ENCODE peak calls at places on chromosomes 6 and 20, in six cellular contexts. One of them, this sample, is unnamed.

GRCh38 chr6:56534680-56535419 is 107.8 kb downstream of the DST start:
- DNase-seq in GM06990: no peak
- DNase-seq in sigmoid colon: no peak
- DNase-seq in osteocyte: no peak
- DNase-seq in AG09309: no peak
- DNase-seq in psoas muscle: no peak
- DNase-seq in this sample: no peak

GRCh38 chr20:20259534-20259933 is 108.4 kb upstream of the INSM1 start:
- DNase-seq in psoas muscle: no peak
- DNase-seq in sigmoid colon: no peak
- DNase-seq in osteocyte: no peak
- DNase-seq in GM06990: no peak
- DNase-seq in AG09309: no peak
- DNase-seq in this sample: no peak

GRCh38 chr6:140040391-140040790 is 665.9 kb upstream of the CITED2 start:
- DNase-seq in osteocyte: no peak
- DNase-seq in AG09309: no peak
- DNase-seq in sigmoid colon: no peak
- DNase-seq in psoas muscle: no peak
- DNase-seq in GM06990: no peak
- DNase-seq in this sample: no peak

GRCh38 chr6:170270984-170271593 is 19.8 kb downstream of the DLL1 start:
- DNase-seq in GM06990: no peak
- DNase-seq in sigmoid colon: no peak
- DNase-seq in AG09309: no peak
- DNase-seq in osteocyte: no peak
- DNase-seq in psoas muscle: no peak
- DNase-seq in this sample: no peak

GRCh38 chr6:55108469-55109130 is 65.7 kb upstream of the HCRTR2 start:
- DNase-seq in osteocyte: peak; percentile 78
- DNase-seq in AG09309: no peak
- DNase-seq in GM06990: no peak
- DNase-seq in sigmoid colon: no peak
- DNase-seq in psoas muscle: no peak
- DNase-seq in this sample: no peak

GRCh38 chr6:135850882-135851281 is 619 bp upstream of the PDE7B start:
- DNase-seq in sigmoid colon: no peak
- DNase-seq in AG09309: no peak
- DNase-seq in GM06990: no peak
- DNase-seq in psoas muscle: no peak
- DNase-seq in osteocyte: no peak
- DNase-seq in this sample: no peak

GRCh38 chr6:125102901-125103300 is 50.7 kb upstream of the TPD52L1 start:
- DNase-seq in GM06990: no peak
- DNase-seq in sigmoid colon: no peak
- DNase-seq in psoas muscle: no peak
- DNase-seq in AG09309: peak; percentile 90
- DNase-seq in osteocyte: no peak
- DNase-seq in this sample: no peak

GRCh38 chr20:64069614-64070243 is 6.7 kb downstream of the TCEA2 start:
- DNase-seq in osteocyte: no peak
- DNase-seq in GM06990: no peak
- DNase-seq in sigmoid colon: no peak
- DNase-seq in AG09309: no peak
- DNase-seq in psoas muscle: no peak
- DNase-seq in this sample: peak; percentile 59

GRCh38 chr6:110618591-110619267 is 142.3 kb upstream of the SLC22A16 start:
- DNase-seq in GM06990: no peak
- DNase-seq in psoas muscle: no peak
- DNase-seq in osteocyte: no peak
- DNase-seq in sigmoid colon: no peak
- DNase-seq in AG09309: no peak
- DNase-seq in this sample: no peak

GRCh38 chr6:131819507-131820228 is 11.8 kb downstream of the ENPP1 start:
- DNase-seq in osteocyte: no peak
- DNase-seq in GM06990: no peak
- DNase-seq in sigmoid colon: no peak
- DNase-seq in psoas muscle: no peak
- DNase-seq in AG09309: peak; percentile 80
- DNase-seq in this sample: peak; percentile 16

GRCh38 chr20:40953856-40954255 is 74.8 kb upstream of the TOP1 start:
- DNase-seq in GM06990: no peak
- DNase-seq in sigmoid colon: peak; percentile 13
- DNase-seq in AG09309: peak; percentile 16
- DNase-seq in osteocyte: peak; percentile 25
- DNase-seq in psoas muscle: no peak
- DNase-seq in this sample: no peak

GRCh38 chr20:34573541-34573940 is 15.0 kb downstream of the MAP1LC3A start:
- DNase-seq in GM06990: no peak
- DNase-seq in psoas muscle: no peak
- DNase-seq in osteocyte: peak; percentile 63
- DNase-seq in sigmoid colon: peak; percentile 46
- DNase-seq in AG09309: no peak
- DNase-seq in this sample: no peak

GRCh38 chr6:25558155-25558817 is 93.7 kb upstream of the SCGN start:
- DNase-seq in psoas muscle: no peak
- DNase-seq in osteocyte: no peak
- DNase-seq in GM06990: no peak
- DNase-seq in AG09309: no peak
- DNase-seq in sigmoid colon: no peak
- DNase-seq in this sample: no peak

GRCh38 chr6:122322824-122323223 is 76.6 kb upstream of the HSF2 start:
- DNase-seq in osteocyte: no peak
- DNase-seq in GM06990: no peak
- DNase-seq in psoas muscle: no peak
- DNase-seq in sigmoid colon: no peak
- DNase-seq in AG09309: peak; percentile 8
- DNase-seq in this sample: no peak

GRCh38 chr6:168255283-168255881 is 64.2 kb downstream of the DACT2 start:
- DNase-seq in psoas muscle: no peak
- DNase-seq in GM06990: no peak
- DNase-seq in AG09309: no peak
- DNase-seq in osteocyte: no peak
- DNase-seq in sigmoid colon: no peak
- DNase-seq in this sample: no peak

GRCh38 chr6:147578159-147578558 is 69.7 kb downstream of the SAMD5 start:
- DNase-seq in psoas muscle: no peak
- DNase-seq in GM06990: no peak
- DNase-seq in sigmoid colon: no peak
- DNase-seq in osteocyte: no peak
- DNase-seq in AG09309: no peak
- DNase-seq in this sample: no peak

GRCh38 chr20:40080059-40080652 is 608.9 kb downstream of the MAFB start:
- DNase-seq in GM06990: no peak
- DNase-seq in sigmoid colon: no peak
- DNase-seq in osteocyte: no peak
- DNase-seq in AG09309: no peak
- DNase-seq in psoas muscle: no peak
- DNase-seq in this sample: no peak

GRCh38 chr6:74128536-74128935 is 432.5 kb downstream of the CD109 start:
- DNase-seq in sigmoid colon: no peak
- DNase-seq in GM06990: no peak
- DNase-seq in psoas muscle: no peak
- DNase-seq in osteocyte: no peak
- DNase-seq in AG09309: no peak
- DNase-seq in this sample: no peak

GRCh38 chr6:17504005-17504404 is 96.1 kb upstream of the FAM8A1 start:
- DNase-seq in AG09309: no peak
- DNase-seq in sigmoid colon: no peak
- DNase-seq in GM06990: no peak
- DNase-seq in osteocyte: no peak
- DNase-seq in psoas muscle: no peak
- DNase-seq in this sample: no peak

GRCh38 chr6:17505767-17506280 is 94.3 kb upstream of the FAM8A1 start:
- DNase-seq in AG09309: no peak
- DNase-seq in osteocyte: no peak
- DNase-seq in psoas muscle: no peak
- DNase-seq in sigmoid colon: no peak
- DNase-seq in GM06990: no peak
- DNase-seq in this sample: no peak

GRCh38 chr6:17506531-17506930 is 93.6 kb upstream of the FAM8A1 start:
- DNase-seq in psoas muscle: no peak
- DNase-seq in sigmoid colon: no peak
- DNase-seq in GM06990: no peak
- DNase-seq in osteocyte: no peak
- DNase-seq in AG09309: no peak
- DNase-seq in this sample: no peak

GRCh38 chr6:17506962-17507361 is 93.1 kb upstream of the FAM8A1 start:
- DNase-seq in sigmoid colon: no peak
- DNase-seq in psoas muscle: no peak
- DNase-seq in osteocyte: no peak
- DNase-seq in AG09309: no peak
- DNase-seq in GM06990: no peak
- DNase-seq in this sample: no peak

DNA sequence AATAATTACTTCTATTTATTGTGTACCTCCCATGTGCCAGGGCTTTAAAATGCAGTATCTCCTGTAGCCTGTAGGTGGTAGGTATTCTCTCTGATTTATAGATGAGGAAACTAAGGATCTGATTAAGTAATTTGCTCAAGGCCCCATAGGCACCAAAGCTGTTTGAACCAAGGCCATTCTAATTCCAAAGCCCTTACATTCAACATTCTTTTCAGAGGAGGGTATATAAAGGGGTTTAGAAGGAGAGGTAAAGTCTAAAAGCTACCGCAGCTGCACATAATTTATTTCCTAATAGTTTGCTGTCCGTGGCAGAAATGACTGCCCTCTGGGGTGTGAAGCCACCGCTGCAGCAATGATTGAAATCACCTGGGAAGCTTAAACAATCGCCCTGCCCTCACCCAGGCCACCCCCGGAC is 95.0 kb upstream of the FAM8A1 start:
- DNase-seq in AG09309: no peak
- DNase-seq in sigmoid colon: no peak
- DNase-seq in psoas muscle: no peak
- DNase-seq in GM06990: no peak
- DNase-seq in osteocyte: no peak
- DNase-seq in this sample: no peak
- TF ChIP-seq CTCF in AG09309: peak; percentile 22
- TF ChIP-seq CTCF in sigmoid colon: peak; percentile 32
- TF ChIP-seq CTCF in psoas muscle: peak; percentile 17
- TF ChIP-seq CTCF in GM06990: peak; percentile 29
- TF ChIP-seq CTCF in osteocyte: peak; percentile 43
- TF ChIP-seq CTCF in this sample: no peak

GRCh38 chr20:24790746-24791283 is 158.3 kb upstream of the CST7 start:
- DNase-seq in psoas muscle: no peak
- DNase-seq in AG09309: no peak
- DNase-seq in GM06990: no peak
- DNase-seq in osteocyte: no peak
- DNase-seq in sigmoid colon: no peak
- DNase-seq in this sample: no peak
- TF ChIP-seq CTCF in psoas muscle: no peak
- TF ChIP-seq CTCF in AG09309: no peak
- TF ChIP-seq CTCF in GM06990: no peak
- TF ChIP-seq CTCF in osteocyte: no peak
- TF ChIP-seq CTCF in sigmoid colon: no peak
- TF ChIP-seq CTCF in this sample: no peak

DNA sequence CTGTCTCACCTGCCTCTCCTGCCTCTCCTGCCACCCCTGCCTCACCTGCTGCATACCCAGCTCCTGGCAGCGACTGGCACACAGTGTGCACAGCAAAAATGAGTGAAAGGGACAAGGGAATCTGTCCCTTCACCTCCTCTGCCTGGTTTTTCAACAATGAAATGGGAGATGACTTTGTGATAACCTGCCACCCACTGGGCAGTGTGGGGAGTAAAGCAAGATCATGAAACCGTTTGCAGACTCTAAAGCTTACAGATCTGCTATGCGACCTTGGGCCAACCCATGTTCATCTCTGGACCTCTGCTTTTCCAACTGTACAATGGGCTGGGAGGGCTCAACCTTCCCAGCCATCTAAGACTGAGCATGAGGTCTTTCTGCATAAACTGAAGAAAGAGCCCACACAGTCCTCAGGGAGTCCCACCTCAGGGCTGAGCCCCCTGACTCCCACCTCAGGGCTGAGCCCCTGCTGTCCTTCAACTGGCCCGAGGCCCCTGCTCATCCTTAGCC is 81.1 kb downstream of the RIPOR3 start:
- DNase-seq in osteocyte: no peak
- DNase-seq in GM06990: no peak
- DNase-seq in AG09309: no peak
- DNase-seq in sigmoid colon: no peak
- DNase-seq in psoas muscle: no peak
- DNase-seq in this sample: no peak
- TF ChIP-seq CTCF in osteocyte: no peak
- TF ChIP-seq CTCF in GM06990: peak; percentile 19
- TF ChIP-seq CTCF in AG09309: peak; percentile 9
- TF ChIP-seq CTCF in sigmoid colon: no peak
- TF ChIP-seq CTCF in psoas muscle: no peak
- TF ChIP-seq CTCF in this sample: no peak

DNA sequence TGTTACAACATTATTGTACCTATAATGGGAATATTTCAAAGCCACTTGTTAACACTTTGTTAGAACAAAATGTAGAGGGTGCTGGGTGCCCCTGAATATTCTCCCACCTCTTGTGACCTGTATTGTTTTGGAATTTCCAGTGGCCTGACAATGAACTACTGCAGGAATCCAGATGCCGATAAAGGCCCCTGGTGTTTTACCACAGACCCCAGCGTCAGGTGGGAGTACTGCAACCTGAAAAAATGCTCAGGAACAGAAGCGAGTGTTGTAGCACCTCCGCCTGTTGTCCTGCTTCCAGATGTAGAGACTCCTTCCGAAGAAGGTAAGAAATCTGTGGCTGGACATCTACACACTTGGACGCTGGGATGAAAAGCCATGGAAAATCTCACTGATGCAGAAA is 28.9 kb downstream of the PLG start:
- DNase-seq in GM06990: no peak
- DNase-seq in osteocyte: no peak
- DNase-seq in psoas muscle: no peak
- DNase-seq in AG09309: no peak
- DNase-seq in sigmoid colon: no peak
- DNase-seq in this sample: no peak
- TF ChIP-seq CTCF in GM06990: peak; percentile 55
- TF ChIP-seq CTCF in osteocyte: no peak
- TF ChIP-seq CTCF in psoas muscle: no peak
- TF ChIP-seq CTCF in AG09309: peak; percentile 2
- TF ChIP-seq CTCF in sigmoid colon: no peak
- TF ChIP-seq CTCF in this sample: no peak

GRCh38 chr6:10420546-10421507 is 6.0 kb upstream of the TFAP2A start:
- DNase-seq in GM06990: no peak
- DNase-seq in psoas muscle: no peak
- DNase-seq in AG09309: no peak
- DNase-seq in sigmoid colon: no peak
- DNase-seq in osteocyte: no peak
- DNase-seq in this sample: peak; percentile 18
- TF ChIP-seq CTCF in GM06990: no peak
- TF ChIP-seq CTCF in psoas muscle: no peak
- TF ChIP-seq CTCF in AG09309: no peak
- TF ChIP-seq CTCF in sigmoid colon: no peak
- TF ChIP-seq CTCF in osteocyte: peak; percentile 10
- TF ChIP-seq CTCF in this sample: peak; percentile 14

GRCh38 chr6:14192186-14192788 is 74.7 kb downstream of the CD83 start:
- DNase-seq in osteocyte: no peak
- DNase-seq in GM06990: no peak
- DNase-seq in psoas muscle: no peak
- DNase-seq in sigmoid colon: no peak
- DNase-seq in AG09309: no peak
- DNase-seq in this sample: no peak
- TF ChIP-seq CTCF in osteocyte: peak; percentile 31
- TF ChIP-seq CTCF in GM06990: no peak
- TF ChIP-seq CTCF in psoas muscle: no peak
- TF ChIP-seq CTCF in sigmoid colon: no peak
- TF ChIP-seq CTCF in AG09309: peak; percentile 31
- TF ChIP-seq CTCF in this sample: no peak